ENCODE peak calls at places on chromosome 20, in eight cellular contexts. C, W, E, J, Y, Z, H and Q are unnamed samples.

GRCh38 chr20:14536738-14537137 is 199.3 kb upstream of the FLRT3 start:
- DNase-seq in J (no peak), E (no peak), H (no peak), W (no peak), Y (no peak), C (no peak), Z (no peak), Q (no peak)

GRCh38 chr20:61640171-61640570 is 388.1 kb downstream of the CDH4 start:
- DNase-seq in W (no peak), Y (no peak), E (no peak), J (no peak), H (no peak), C (no peak), Z (no peak), Q (peak)

GRCh38 chr20:24350923-24351368 is 118.5 kb upstream of the SYNDIG1 start:
- DNase-seq in J (no peak), W (no peak), C (no peak), Z (peak), H (no peak), E (no peak), Y (no peak), Q (no peak)

GRCh38 chr20:38889792-38890496 is 36.3 kb upstream of the FAM83D start:
- DNase-seq in H (no peak), Z (no peak), Y (no peak), E (no peak), J (no peak), C (no peak), W (no peak), Q (no peak)

GRCh38 chr20:32130352-32130751 is 20.8 kb downstream of the TM9SF4 start:
- DNase-seq in C (no peak), J (no peak), Z (no peak), H (no peak), E (no peak), Y (no peak), W (no peak), Q (no peak)

GRCh38 chr20:10919549-10920140 is 245.8 kb upstream of the JAG1 start:
- DNase-seq in E (no peak), W (no peak), J (peak), H (no peak), Z (peak), C (no peak), Y (no peak), Q (no peak)

GRCh38 chr20:21519136-21519584 is 5.3 kb upstream of the NKX2-2 start:
- DNase-seq in C (no peak), Z (no peak), Y (no peak), W (no peak), H (no peak), J (no peak), E (no peak), Q (no peak)

GRCh38 chr20:1900321-1900791 is 5.1 kb downstream of the SIRPA start:
- DNase-seq in W (peak), Z (peak), Y (no peak), E (peak), C (no peak), J (peak), H (no peak), Q (no peak)

GRCh38 chr20:50872562-50873288 is 58.5 kb downstream of the ADNP start:
- DNase-seq in E (no peak), Z (no peak), C (no peak), J (no peak), Y (no peak), H (no peak), W (no peak), Q (no peak)

GRCh38 chr20:10319855-10320254 is 101.2 kb downstream of the SNAP25 start:
- DNase-seq in H (no peak), E (no peak), Z (no peak), W (no peak), C (no peak), Y (no peak), J (no peak), Q (no peak)

GRCh38 chr20:61535956-61536355 is 283.9 kb downstream of the CDH4 start:
- DNase-seq in C (no peak), E (no peak), W (no peak), Z (no peak), J (no peak), H (no peak), Y (no peak), Q (no peak)

GRCh38 chr20:4227085-4227821 is 211.9 kb upstream of the RNF24 start:
- DNase-seq in J (no peak), H (no peak), E (no peak), C (no peak), Y (no peak), W (peak), Z (peak), Q (no peak)

GRCh38 chr20:32574296-32575226 is 10.6 kb downstream of the NOL4L start:
- DNase-seq in H (no peak), Y (no peak), J (no peak), E (no peak), W (peak), Z (peak), C (no peak), Q (peak)

GRCh38 chr20:63082308-63082938 is 75.7 kb upstream of the BHLHE23 start:
- DNase-seq in Y (no peak), W (peak), H (no peak), Z (peak), C (no peak), E (no peak), J (no peak), Q (no peak)

GRCh38 chr20:58150772-58151171 is 77.7 kb downstream of the ANKRD60 start:
- DNase-seq in Y (no peak), W (no peak), Z (peak), J (no peak), C (no peak), H (no peak), E (no peak), Q (no peak)

GRCh38 chr20:48807051-48807450 is 20.7 kb downstream of the PREX1 start:
- DNase-seq in H (no peak), C (no peak), Y (no peak), Z (no peak), J (no peak), E (no peak), W (peak), Q (no peak)

GRCh38 chr20:35849726-35850125 is 77.9 kb downstream of the PHF20 start:
- DNase-seq in H (no peak), C (no peak), J (no peak), Z (no peak), W (no peak), E (no peak), Y (no peak), Q (no peak)

GRCh38 chr20:20073851-20074252 is 21.5 kb downstream of the CFAP61 start:
- DNase-seq in E (no peak), C (no peak), J (no peak), Z (peak), Y (no peak), H (no peak), W (no peak), Q (no peak)

GRCh38 chr20:62528983-62529891 is 53.4 kb upstream of the GATA5 start:
- DNase-seq in E (no peak), C (no peak), Z (no peak), H (no peak), J (no peak), W (no peak), Y (no peak), Q (no peak)

GRCh38 chr20:1803216-1804128 is 91.7 kb upstream of the SIRPA start:
- DNase-seq in H (no peak), J (no peak), Y (no peak), Z (peak), C (no peak), E (no peak), W (no peak), Q (no peak)

GRCh38 chr20:32252189-32252588 is 25.3 kb upstream of the KIF3B start:
- DNase-seq in E (no peak), H (no peak), Z (no peak), C (no peak), Y (no peak), W (no peak), J (no peak), Q (no peak)